ENCODE peak calls at places on chromosomes 1 and 21, in ten cellular contexts. F, U, V, C, W, L, J, E, A and O are unnamed samples.

GRCh38 chr21:17250651-17251294 is 262.1 kb upstream of the CXADR start:
- DNase-seq in E (peak; percentile 6), L (no peak), U (no peak), F (no peak), C (no peak), J (no peak), V (no peak), W (no peak), A (no peak), O (no peak)

GRCh38 chr1:158117854-158118691 is 62.6 kb upstream of the CD1D start:
- DNase-seq in L (no peak), J (no peak), U (peak; percentile 71), E (peak; percentile 26), A (peak; percentile 31), C (peak; percentile 93), W (peak; percentile 27), V (peak; percentile 66), F (peak; percentile 34), O (peak; percentile 68)

GRCh38 chr21:36694041-36694515 is 4.8 kb upstream of the SIM2 start:
- DNase-seq in J (no peak), F (peak; percentile 65), L (no peak), W (no peak), E (peak; percentile 36), C (peak; percentile 47), A (no peak), U (no peak), V (no peak), O (no peak)

GRCh38 chr1:187909382-187909781 is 1080.6 kb downstream of the PLA2G4A start:
- DNase-seq in V (no peak), U (no peak), L (no peak), F (no peak), W (no peak), C (no peak), J (no peak), A (no peak), E (no peak), O (no peak)

GRCh38 chr1:9165396-9165795 is 36.5 kb upstream of the GPR157 start:
- DNase-seq in C (no peak), F (no peak), W (no peak), U (no peak), A (no peak), E (no peak), V (no peak), J (no peak), L (no peak), O (no peak)

GRCh38 chr1:225888289-225888897 is 553 bp downstream of the LEFTY1 start:
- DNase-seq in C (no peak), J (no peak), L (no peak), F (no peak), V (no peak), W (no peak), E (no peak), A (no peak), U (no peak), O (no peak)

GRCh38 chr1:192573499-192573898 is 2.1 kb upstream of the RGS1 start:
- DNase-seq in V (no peak), L (no peak), W (no peak), U (no peak), F (peak; percentile 82), A (no peak), C (peak; percentile 16), E (peak; percentile 64), J (no peak), O (no peak)

GRCh38 chr21:41526478-41527087 is 18.6 kb upstream of the TMPRSS2 start:
- DNase-seq in V (no peak), W (no peak), L (no peak), F (no peak), C (no peak), E (no peak), J (no peak), A (peak; percentile 59), U (no peak), O (no peak)

GRCh38 chr1:211654838-211655787 is 20.3 kb downstream of the NEK2 start:
- DNase-seq in J (peak; percentile 93), A (peak; percentile 92), E (peak; percentile 70), V (peak; percentile 93), C (peak; percentile 94), L (peak; percentile 92), W (peak; percentile 86), F (peak; percentile 84), U (peak; percentile 88), O (peak; percentile 90)

GRCh38 chr1:221856188-221857093 is 114.6 kb upstream of the DUSP10 start:
- DNase-seq in C (no peak), L (no peak), V (no peak), U (no peak), J (no peak), E (peak; percentile 75), A (no peak), W (no peak), F (peak; percentile 92), O (no peak)

GRCh38 chr1:162292422-162292849 is 84.2 kb downstream of the SPATA46 start:
- DNase-seq in J (no peak), L (no peak), F (peak; percentile 7), W (no peak), A (no peak), V (no peak), E (peak; percentile 62), U (no peak), C (peak; percentile 27), O (no peak)

GRCh38 chr1:183956559-183957188 is 80.9 kb downstream of the COLGALT2 start:
- DNase-seq in W (peak; percentile 99), V (no peak), C (no peak), E (peak; percentile 90), J (no peak), A (no peak), F (peak; percentile 87), U (no peak), L (no peak), O (no peak)

GRCh38 chr1:56644941-56645662 is at the start of gene PRKAA2:
- DNase-seq in J (peak; percentile 70), C (peak; percentile 73), W (peak; percentile 21), L (peak; percentile 69), A (peak; percentile 52), U (no peak), V (no peak), E (peak; percentile 47), F (peak; percentile 12), O (no peak)

GRCh38 chr21:25953659-25954058 is 216.9 kb downstream of the APP start:
- DNase-seq in E (peak; percentile 47), U (no peak), J (no peak), A (no peak), W (no peak), C (no peak), L (no peak), V (peak; percentile 37), F (no peak), O (no peak)

GRCh38 chr1:13818926-13819325 is 118.9 kb downstream of the PRDM2 start:
- DNase-seq in J (peak; percentile 29), C (no peak), E (no peak), U (no peak), L (peak; percentile 39), V (peak; percentile 4), A (no peak), W (no peak), F (no peak), O (no peak)

GRCh38 chr1:4754816-4755215 is 100.4 kb downstream of the AJAP1 start:
- DNase-seq in L (no peak), V (no peak), F (no peak), A (no peak), C (no peak), J (no peak), E (no peak), U (no peak), W (no peak), O (no peak)
- H3K27ac ChIP-seq in L (no peak overlapping the region), V (no peak overlapping the region), F (no peak overlapping the region), A (no peak overlapping the region), C (no peak overlapping the region), J (no peak overlapping the region), E (no peak overlapping the region), U (no peak overlapping the region), W (no peak overlapping the region), O (no peak overlapping the region)

GRCh38 chr1:32991819-32992488 is 27.3 kb upstream of the RNF19B start:
- DNase-seq in U (no peak), W (no peak), J (no peak), E (no peak), L (no peak), F (no peak), C (no peak), V (no peak), A (no peak), O (no peak)

GRCh38 chr1:32992489-32993214 is 28.0 kb upstream of the RNF19B start:
- DNase-seq in A (peak; percentile 55), W (peak; percentile 94), J (peak; percentile 90), F (peak; percentile 95), C (peak; percentile 82), U (peak; percentile 89), E (peak; percentile 99), V (peak; percentile 82), L (peak; percentile 92), O (peak; percentile 88)

GRCh38 chr1:32990887-32991286 is 26.3 kb upstream of the RNF19B start:
- DNase-seq in L (no peak), A (no peak), U (no peak), V (no peak), J (no peak), F (no peak), C (no peak), W (no peak), E (no peak), O (no peak)

GRCh38 chr1:32991386-32991785 is 26.8 kb upstream of the RNF19B start:
- DNase-seq in F (no peak), L (no peak), U (no peak), E (no peak), V (no peak), C (no peak), J (no peak), W (no peak), A (no peak), O (no peak)

GRCh38 chr1:32993215-32993566 is 28.6 kb upstream of the RNF19B start:
- DNase-seq in U (no peak), C (no peak), W (no peak), F (no peak), V (no peak), A (no peak), E (no peak), J (no peak), L (no peak), O (no peak)
- H3K4me1 ChIP-seq in U (peaks cover 55% of the 10 kb centered on the region), C (peaks cover 7% of the 10 kb centered on the region), W (peaks cover 32% of the 10 kb centered on the region), F (peaks cover 29% of the 10 kb centered on the region), V (peaks cover 30% of the 10 kb centered on the region), A (peaks cover 26% of the 10 kb centered on the region), E (peaks cover 42% of the 10 kb centered on the region), J (no peaks in the 10 kb centered on the region), L (peaks cover 58% of the 10 kb centered on the region), O (peaks cover 64% of the 10 kb centered on the region)

DNA sequence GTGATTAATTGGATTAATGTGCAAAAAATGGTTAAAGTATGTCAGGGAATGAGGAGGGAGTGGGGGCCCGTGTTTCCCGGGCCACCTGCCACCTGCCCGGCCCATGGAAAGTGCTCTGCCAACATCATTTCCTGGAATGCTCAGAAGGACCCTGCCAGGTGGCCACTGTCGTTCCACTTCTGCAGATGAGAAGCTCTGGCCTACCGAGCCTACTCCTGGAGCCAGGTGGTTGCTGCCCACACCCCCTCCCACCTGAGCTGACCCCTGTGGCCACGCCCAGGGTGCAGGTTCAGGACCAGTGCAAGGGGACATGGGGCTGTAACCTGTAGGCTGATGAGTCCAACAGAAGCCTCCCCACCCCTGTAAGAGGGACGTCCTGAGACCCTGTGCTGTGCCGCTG is 99.7 kb downstream of the PRDM16 start:
- DNase-seq in C (no peak), L (peak; percentile 77), J (no peak), E (no peak), F (no peak), W (no peak), V (no peak), U (no peak), A (peak; percentile 71), O (no peak)
- TF ChIP-seq CTCF in C (no peak), L (no peak), J (no peak), E (no peak), F (no peak), W (no peak), V (no peak), U (no peak), A (no peak), O (no peak)

GRCh38 chr1:232628335-232629214 is 1.4 kb downstream of the SIPA1L2 start:
- DNase-seq in L (no peak), J (no peak), V (no peak), F (peak; percentile 52), U (no peak), E (peak; percentile 54), C (no peak), A (no peak), W (peak; percentile 64), O (no peak)
- H3K27ac ChIP-seq in L (peak overlapping the region; percentile 66), J (no peak overlapping the region), V (peak overlapping the region; percentile 22), F (peak overlapping the region; percentile 19), U (peak overlapping the region; percentile 89), E (no peak overlapping the region), C (no peak overlapping the region), A (peak overlapping the region; percentile 85), W (no peak overlapping the region), O (peak overlapping the region; percentile 78)